ENCODE peak calls at places on chromosomes 4 and X, in four cellular contexts. One of them, this sample, is unnamed.

GRCh38 chr4:26576171-26576829 is 7.6 kb upstream of the TBC1D19 start:
- DNase-seq in mesenchymal stem cell: peak
- DNase-seq in stimulated activated CD4-positive, alpha-beta T cell treated with anti-CD3 and anti-CD28 coated beads, Interleukin-12 subunit alpha, Interleukin-12 subunit beta, amount 100 ng/mL, for 24 hours: no peak
- DNase-seq in NCI-H1092 treated with DMSO at 0.1 percent for 48 hours: no peak
- DNase-seq in this sample: peak

GRCh38 chrX:107565916-107566602 is 62.3 kb upstream of the PRPS1 start:
- DNase-seq in mesenchymal stem cell: peak
- DNase-seq in stimulated activated CD4-positive, alpha-beta T cell treated with anti-CD3 and anti-CD28 coated beads, Interleukin-12 subunit alpha, Interleukin-12 subunit beta, amount 100 ng/mL, for 24 hours: no peak
- DNase-seq in NCI-H1092 treated with DMSO at 0.1 percent for 48 hours: peak
- DNase-seq in this sample: no peak

GRCh38 chr4:153514001-153514526 is 47.9 kb downstream of the TMEM131L start:
- DNase-seq in mesenchymal stem cell: peak
- DNase-seq in stimulated activated CD4-positive, alpha-beta T cell treated with anti-CD3 and anti-CD28 coated beads, Interleukin-12 subunit alpha, Interleukin-12 subunit beta, amount 100 ng/mL, for 24 hours: no peak
- DNase-seq in NCI-H1092 treated with DMSO at 0.1 percent for 48 hours: no peak
- DNase-seq in this sample: peak

GRCh38 chr4:128060130-128060619 is 937 bp upstream of the LARP1B start:
- DNase-seq in mesenchymal stem cell: no peak
- DNase-seq in stimulated activated CD4-positive, alpha-beta T cell treated with anti-CD3 and anti-CD28 coated beads, Interleukin-12 subunit alpha, Interleukin-12 subunit beta, amount 100 ng/mL, for 24 hours: no peak
- DNase-seq in NCI-H1092 treated with DMSO at 0.1 percent for 48 hours: no peak
- DNase-seq in this sample: no peak

GRCh38 chrX:15269618-15270521 is at the start of gene ASB9:
- DNase-seq in mesenchymal stem cell: peak
- DNase-seq in stimulated activated CD4-positive, alpha-beta T cell treated with anti-CD3 and anti-CD28 coated beads, Interleukin-12 subunit alpha, Interleukin-12 subunit beta, amount 100 ng/mL, for 24 hours: no peak
- DNase-seq in NCI-H1092 treated with DMSO at 0.1 percent for 48 hours: no peak
- DNase-seq in this sample: peak

GRCh38 chr4:106266201-106266600 is 49.8 kb downstream of the TBCK start:
- DNase-seq in mesenchymal stem cell: peak
- DNase-seq in stimulated activated CD4-positive, alpha-beta T cell treated with anti-CD3 and anti-CD28 coated beads, Interleukin-12 subunit alpha, Interleukin-12 subunit beta, amount 100 ng/mL, for 24 hours: no peak
- DNase-seq in NCI-H1092 treated with DMSO at 0.1 percent for 48 hours: peak
- DNase-seq in this sample: peak

GRCh38 chrX:31656013-31656412 is 584.2 kb upstream of the FTHL17 start:
- DNase-seq in mesenchymal stem cell: peak
- DNase-seq in stimulated activated CD4-positive, alpha-beta T cell treated with anti-CD3 and anti-CD28 coated beads, Interleukin-12 subunit alpha, Interleukin-12 subunit beta, amount 100 ng/mL, for 24 hours: no peak
- DNase-seq in NCI-H1092 treated with DMSO at 0.1 percent for 48 hours: no peak
- DNase-seq in this sample: no peak

GRCh38 chrX:76228499-76228898 is 55.6 kb downstream of the PBDC1 start:
- DNase-seq in mesenchymal stem cell: peak
- DNase-seq in stimulated activated CD4-positive, alpha-beta T cell treated with anti-CD3 and anti-CD28 coated beads, Interleukin-12 subunit alpha, Interleukin-12 subunit beta, amount 100 ng/mL, for 24 hours: no peak
- DNase-seq in NCI-H1092 treated with DMSO at 0.1 percent for 48 hours: no peak
- DNase-seq in this sample: no peak

GRCh38 chr4:123478859-123479345 is 82.3 kb downstream of the SPRY1 start:
- DNase-seq in mesenchymal stem cell: peak
- DNase-seq in stimulated activated CD4-positive, alpha-beta T cell treated with anti-CD3 and anti-CD28 coated beads, Interleukin-12 subunit alpha, Interleukin-12 subunit beta, amount 100 ng/mL, for 24 hours: no peak
- DNase-seq in NCI-H1092 treated with DMSO at 0.1 percent for 48 hours: no peak
- DNase-seq in this sample: peak

GRCh38 chrX:17547658-17548057 is 172.7 kb downstream of the NHS start:
- DNase-seq in mesenchymal stem cell: peak
- DNase-seq in stimulated activated CD4-positive, alpha-beta T cell treated with anti-CD3 and anti-CD28 coated beads, Interleukin-12 subunit alpha, Interleukin-12 subunit beta, amount 100 ng/mL, for 24 hours: no peak
- DNase-seq in NCI-H1092 treated with DMSO at 0.1 percent for 48 hours: no peak
- DNase-seq in this sample: peak

GRCh38 chr4:152974732-152975614 is 38.9 kb downstream of the FHDC1 start:
- DNase-seq in mesenchymal stem cell: no peak
- DNase-seq in stimulated activated CD4-positive, alpha-beta T cell treated with anti-CD3 and anti-CD28 coated beads, Interleukin-12 subunit alpha, Interleukin-12 subunit beta, amount 100 ng/mL, for 24 hours: no peak
- DNase-seq in NCI-H1092 treated with DMSO at 0.1 percent for 48 hours: no peak
- DNase-seq in this sample: no peak

GRCh38 chr4:4268753-4269152 is 20.7 kb upstream of the TMEM128 start:
- DNase-seq in mesenchymal stem cell: no peak
- DNase-seq in stimulated activated CD4-positive, alpha-beta T cell treated with anti-CD3 and anti-CD28 coated beads, Interleukin-12 subunit alpha, Interleukin-12 subunit beta, amount 100 ng/mL, for 24 hours: no peak
- DNase-seq in NCI-H1092 treated with DMSO at 0.1 percent for 48 hours: no peak
- DNase-seq in this sample: no peak

GRCh38 chrX:12979011-12979629 is 4.2 kb downstream of the TMSB4X start:
- DNase-seq in mesenchymal stem cell: no peak
- DNase-seq in stimulated activated CD4-positive, alpha-beta T cell treated with anti-CD3 and anti-CD28 coated beads, Interleukin-12 subunit alpha, Interleukin-12 subunit beta, amount 100 ng/mL, for 24 hours: no peak
- DNase-seq in NCI-H1092 treated with DMSO at 0.1 percent for 48 hours: no peak
- DNase-seq in this sample: no peak

GRCh38 chr4:111214371-111214770 is 591.5 kb upstream of the PITX2 start:
- DNase-seq in mesenchymal stem cell: no peak
- DNase-seq in stimulated activated CD4-positive, alpha-beta T cell treated with anti-CD3 and anti-CD28 coated beads, Interleukin-12 subunit alpha, Interleukin-12 subunit beta, amount 100 ng/mL, for 24 hours: no peak
- DNase-seq in NCI-H1092 treated with DMSO at 0.1 percent for 48 hours: no peak
- DNase-seq in this sample: no peak

GRCh38 chr4:112881842-112882241 is 167.6 kb upstream of the ANK2 start:
- DNase-seq in mesenchymal stem cell: no peak
- DNase-seq in stimulated activated CD4-positive, alpha-beta T cell treated with anti-CD3 and anti-CD28 coated beads, Interleukin-12 subunit alpha, Interleukin-12 subunit beta, amount 100 ng/mL, for 24 hours: no peak
- DNase-seq in NCI-H1092 treated with DMSO at 0.1 percent for 48 hours: peak
- DNase-seq in this sample: no peak

GRCh38 chr4:76765473-76766183 is 132.3 kb downstream of the SOWAHB start:
- DNase-seq in mesenchymal stem cell: no peak
- DNase-seq in stimulated activated CD4-positive, alpha-beta T cell treated with anti-CD3 and anti-CD28 coated beads, Interleukin-12 subunit alpha, Interleukin-12 subunit beta, amount 100 ng/mL, for 24 hours: no peak
- DNase-seq in NCI-H1092 treated with DMSO at 0.1 percent for 48 hours: no peak
- DNase-seq in this sample: peak

GRCh38 chr4:121324331-121324730 is 56.5 kb downstream of the QRFPR start:
- DNase-seq in mesenchymal stem cell: no peak
- DNase-seq in stimulated activated CD4-positive, alpha-beta T cell treated with anti-CD3 and anti-CD28 coated beads, Interleukin-12 subunit alpha, Interleukin-12 subunit beta, amount 100 ng/mL, for 24 hours: no peak
- DNase-seq in NCI-H1092 treated with DMSO at 0.1 percent for 48 hours: no peak
- DNase-seq in this sample: no peak

GRCh38 chrX:26215869-26216268 is at the start of gene MAGEB5:
- DNase-seq in mesenchymal stem cell: no peak
- DNase-seq in stimulated activated CD4-positive, alpha-beta T cell treated with anti-CD3 and anti-CD28 coated beads, Interleukin-12 subunit alpha, Interleukin-12 subunit beta, amount 100 ng/mL, for 24 hours: no peak
- DNase-seq in NCI-H1092 treated with DMSO at 0.1 percent for 48 hours: no peak
- DNase-seq in this sample: no peak

GRCh38 chrX:77076896-77077295 is 370.3 kb upstream of the FGF16 start:
- DNase-seq in mesenchymal stem cell: no peak
- DNase-seq in stimulated activated CD4-positive, alpha-beta T cell treated with anti-CD3 and anti-CD28 coated beads, Interleukin-12 subunit alpha, Interleukin-12 subunit beta, amount 100 ng/mL, for 24 hours: no peak
- DNase-seq in NCI-H1092 treated with DMSO at 0.1 percent for 48 hours: no peak
- DNase-seq in this sample: no peak

GRCh38 chr4:158170691-158171455 is 2.0 kb downstream of the GASK1B start:
- DNase-seq in mesenchymal stem cell: peak
- DNase-seq in stimulated activated CD4-positive, alpha-beta T cell treated with anti-CD3 and anti-CD28 coated beads, Interleukin-12 subunit alpha, Interleukin-12 subunit beta, amount 100 ng/mL, for 24 hours: peak
- DNase-seq in NCI-H1092 treated with DMSO at 0.1 percent for 48 hours: no peak
- DNase-seq in this sample: peak

GRCh38 chr4:141180991-141181760 is 39.5 kb upstream of the ZNF330 start:
- DNase-seq in mesenchymal stem cell: no peak
- DNase-seq in stimulated activated CD4-positive, alpha-beta T cell treated with anti-CD3 and anti-CD28 coated beads, Interleukin-12 subunit alpha, Interleukin-12 subunit beta, amount 100 ng/mL, for 24 hours: no peak
- DNase-seq in NCI-H1092 treated with DMSO at 0.1 percent for 48 hours: no peak
- DNase-seq in this sample: no peak

GRCh38 chr4:86633854-86634253 is 39.7 kb downstream of the PTPN13 start:
- DNase-seq in mesenchymal stem cell: peak
- DNase-seq in stimulated activated CD4-positive, alpha-beta T cell treated with anti-CD3 and anti-CD28 coated beads, Interleukin-12 subunit alpha, Interleukin-12 subunit beta, amount 100 ng/mL, for 24 hours: no peak
- DNase-seq in NCI-H1092 treated with DMSO at 0.1 percent for 48 hours: no peak
- DNase-seq in this sample: no peak

GRCh38 chrX:129227376-129227775 is 295.9 kb downstream of the SMARCA1 start:
- DNase-seq in mesenchymal stem cell: no peak
- DNase-seq in stimulated activated CD4-positive, alpha-beta T cell treated with anti-CD3 and anti-CD28 coated beads, Interleukin-12 subunit alpha, Interleukin-12 subunit beta, amount 100 ng/mL, for 24 hours: no peak
- DNase-seq in NCI-H1092 treated with DMSO at 0.1 percent for 48 hours: no peak
- DNase-seq in this sample: no peak

GRCh38 chrX:124097116-124097515 is 135.6 kb downstream of the STAG2 start:
- DNase-seq in mesenchymal stem cell: no peak
- DNase-seq in stimulated activated CD4-positive, alpha-beta T cell treated with anti-CD3 and anti-CD28 coated beads, Interleukin-12 subunit alpha, Interleukin-12 subunit beta, amount 100 ng/mL, for 24 hours: no peak
- DNase-seq in NCI-H1092 treated with DMSO at 0.1 percent for 48 hours: no peak
- DNase-seq in this sample: no peak

GRCh38 chrX:39759526-39760224 is 338.1 kb downstream of the BCOR start:
- DNase-seq in mesenchymal stem cell: peak
- DNase-seq in stimulated activated CD4-positive, alpha-beta T cell treated with anti-CD3 and anti-CD28 coated beads, Interleukin-12 subunit alpha, Interleukin-12 subunit beta, amount 100 ng/mL, for 24 hours: no peak
- DNase-seq in NCI-H1092 treated with DMSO at 0.1 percent for 48 hours: peak
- DNase-seq in this sample: peak

GRCh38 chrX:104310084-104310483 is 55.4 kb upstream of the ESX1 start:
- DNase-seq in mesenchymal stem cell: peak
- DNase-seq in stimulated activated CD4-positive, alpha-beta T cell treated with anti-CD3 and anti-CD28 coated beads, Interleukin-12 subunit alpha, Interleukin-12 subunit beta, amount 100 ng/mL, for 24 hours: no peak
- DNase-seq in NCI-H1092 treated with DMSO at 0.1 percent for 48 hours: peak
- DNase-seq in this sample: peak

GRCh38 chr4:145847764-145848163 is 90.9 kb downstream of the ZNF827 start:
- DNase-seq in mesenchymal stem cell: no peak
- DNase-seq in stimulated activated CD4-positive, alpha-beta T cell treated with anti-CD3 and anti-CD28 coated beads, Interleukin-12 subunit alpha, Interleukin-12 subunit beta, amount 100 ng/mL, for 24 hours: no peak
- DNase-seq in NCI-H1092 treated with DMSO at 0.1 percent for 48 hours: no peak
- DNase-seq in this sample: no peak

GRCh38 chrX:389021-389441 is 2.3 kb upstream of the PPP2R3B start:
- DNase-seq in mesenchymal stem cell: no peak
- DNase-seq in stimulated activated CD4-positive, alpha-beta T cell treated with anti-CD3 and anti-CD28 coated beads, Interleukin-12 subunit alpha, Interleukin-12 subunit beta, amount 100 ng/mL, for 24 hours: no peak
- DNase-seq in NCI-H1092 treated with DMSO at 0.1 percent for 48 hours: no peak
- DNase-seq in this sample: no peak

GRCh38 chrX:21373637-21374162 is 518 bp upstream of the CNKSR2 start:
- DNase-seq in mesenchymal stem cell: no peak
- DNase-seq in stimulated activated CD4-positive, alpha-beta T cell treated with anti-CD3 and anti-CD28 coated beads, Interleukin-12 subunit alpha, Interleukin-12 subunit beta, amount 100 ng/mL, for 24 hours: peak
- DNase-seq in NCI-H1092 treated with DMSO at 0.1 percent for 48 hours: peak
- DNase-seq in this sample: no peak

GRCh38 chr4:69470561-69470960 is 25.1 kb downstream of the UGT2B4 start:
- DNase-seq in mesenchymal stem cell: no peak
- DNase-seq in stimulated activated CD4-positive, alpha-beta T cell treated with anti-CD3 and anti-CD28 coated beads, Interleukin-12 subunit alpha, Interleukin-12 subunit beta, amount 100 ng/mL, for 24 hours: no peak
- DNase-seq in NCI-H1092 treated with DMSO at 0.1 percent for 48 hours: no peak
- DNase-seq in this sample: no peak

GRCh38 chrX:45240334-45240733 is 39.7 kb upstream of the DIPK2B start:
- DNase-seq in mesenchymal stem cell: no peak
- DNase-seq in stimulated activated CD4-positive, alpha-beta T cell treated with anti-CD3 and anti-CD28 coated beads, Interleukin-12 subunit alpha, Interleukin-12 subunit beta, amount 100 ng/mL, for 24 hours: no peak
- DNase-seq in NCI-H1092 treated with DMSO at 0.1 percent for 48 hours: no peak
- DNase-seq in this sample: no peak

GRCh38 chr4:151659631-151660030 is 101.2 kb downstream of the GATB start:
- DNase-seq in mesenchymal stem cell: peak
- DNase-seq in stimulated activated CD4-positive, alpha-beta T cell treated with anti-CD3 and anti-CD28 coated beads, Interleukin-12 subunit alpha, Interleukin-12 subunit beta, amount 100 ng/mL, for 24 hours: no peak
- DNase-seq in NCI-H1092 treated with DMSO at 0.1 percent for 48 hours: no peak
- DNase-seq in this sample: no peak

GRCh38 chrX:16711219-16712115 is 1.0 kb downstream of the CTPS2 start:
- DNase-seq in mesenchymal stem cell: no peak
- DNase-seq in stimulated activated CD4-positive, alpha-beta T cell treated with anti-CD3 and anti-CD28 coated beads, Interleukin-12 subunit alpha, Interleukin-12 subunit beta, amount 100 ng/mL, for 24 hours: no peak
- DNase-seq in NCI-H1092 treated with DMSO at 0.1 percent for 48 hours: peak
- DNase-seq in this sample: no peak

GRCh38 chrX:42696551-42697129 is 81.3 kb downstream of the PPP1R2C start:
- DNase-seq in mesenchymal stem cell: no peak
- DNase-seq in stimulated activated CD4-positive, alpha-beta T cell treated with anti-CD3 and anti-CD28 coated beads, Interleukin-12 subunit alpha, Interleukin-12 subunit beta, amount 100 ng/mL, for 24 hours: no peak
- DNase-seq in NCI-H1092 treated with DMSO at 0.1 percent for 48 hours: no peak
- DNase-seq in this sample: no peak

GRCh38 chrX:38929966-38930421 is 128.7 kb downstream of the MID1IP1 start:
- DNase-seq in mesenchymal stem cell: peak
- DNase-seq in stimulated activated CD4-positive, alpha-beta T cell treated with anti-CD3 and anti-CD28 coated beads, Interleukin-12 subunit alpha, Interleukin-12 subunit beta, amount 100 ng/mL, for 24 hours: no peak
- DNase-seq in NCI-H1092 treated with DMSO at 0.1 percent for 48 hours: no peak
- DNase-seq in this sample: peak

GRCh38 chrX:1483843-1484637 is 31.3 kb upstream of the ASMTL start:
- DNase-seq in mesenchymal stem cell: no peak
- DNase-seq in stimulated activated CD4-positive, alpha-beta T cell treated with anti-CD3 and anti-CD28 coated beads, Interleukin-12 subunit alpha, Interleukin-12 subunit beta, amount 100 ng/mL, for 24 hours: no peak
- DNase-seq in NCI-H1092 treated with DMSO at 0.1 percent for 48 hours: no peak
- DNase-seq in this sample: no peak

GRCh38 chr4:109334596-109335105 is 32.2 kb upstream of the COL25A1 start:
- DNase-seq in mesenchymal stem cell: peak
- DNase-seq in stimulated activated CD4-positive, alpha-beta T cell treated with anti-CD3 and anti-CD28 coated beads, Interleukin-12 subunit alpha, Interleukin-12 subunit beta, amount 100 ng/mL, for 24 hours: no peak
- DNase-seq in NCI-H1092 treated with DMSO at 0.1 percent for 48 hours: no peak
- DNase-seq in this sample: no peak

GRCh38 chr4:24856586-24856985 is 56.3 kb downstream of the CCDC149 start:
- DNase-seq in mesenchymal stem cell: peak
- DNase-seq in stimulated activated CD4-positive, alpha-beta T cell treated with anti-CD3 and anti-CD28 coated beads, Interleukin-12 subunit alpha, Interleukin-12 subunit beta, amount 100 ng/mL, for 24 hours: no peak
- DNase-seq in NCI-H1092 treated with DMSO at 0.1 percent for 48 hours: no peak
- DNase-seq in this sample: peak

GRCh38 chr4:29578329-29578728 is 1141.8 kb upstream of the PCDH7 start:
- DNase-seq in mesenchymal stem cell: no peak
- DNase-seq in stimulated activated CD4-positive, alpha-beta T cell treated with anti-CD3 and anti-CD28 coated beads, Interleukin-12 subunit alpha, Interleukin-12 subunit beta, amount 100 ng/mL, for 24 hours: no peak
- DNase-seq in NCI-H1092 treated with DMSO at 0.1 percent for 48 hours: no peak
- DNase-seq in this sample: no peak

This sample was measured in foreskin fibroblast.